ENCODE peak calls at places on chromosomes 13 and 19, in ten cellular contexts. V, B, C, Q, R, G, W, J, U and Y are unnamed samples.

GRCh38 chr19:55253842-55254624 is 4.8 kb downstream of the PPP6R1 start:
- DNase-seq in V (no peak), B (no peak), C (no peak), Q (no peak), R (no peak), G (no peak), W (peak; percentile 97), J (no peak), U (peak; percentile 28), Y (peak; percentile 72)

GRCh38 chr19:47324502-47324901 is 7.5 kb upstream of the C5AR2 start:
- DNase-seq in V (no peak), B (no peak), C (no peak), Q (no peak), R (no peak), G (no peak), W (no peak), J (no peak), U (no peak), Y (no peak)

GRCh38 chr19:51712461-51713081 is 11.2 kb downstream of the HAS1 start:
- DNase-seq in V (peak; percentile 64), B (peak; percentile 35), C (no peak), Q (peak; percentile 52), R (peak; percentile 27), G (peak; percentile 73), W (peak; percentile 77), J (peak; percentile 88), U (peak; percentile 87), Y (no peak)

GRCh38 chr13:20901668-20902437 is 693 bp downstream of the XPO4 start:
- DNase-seq in V (no peak), B (peak; percentile 13), C (peak; percentile 15), Q (peak; percentile 75), R (peak; percentile 33), G (peak; percentile 52), W (peak; percentile 58), J (peak; percentile 77), U (peak; percentile 74), Y (peak; percentile 43)

GRCh38 chr19:51079486-51080110 is 3.1 kb downstream of the KLK14 start:
- DNase-seq in V (no peak), B (no peak), C (no peak), Q (no peak), R (no peak), G (no peak), W (no peak), J (no peak), U (no peak), Y (no peak)

GRCh38 chr19:29273000-29273691 is 60.2 kb upstream of the UQCRFS1 start:
- DNase-seq in V (no peak), B (no peak), C (no peak), Q (no peak), R (no peak), G (no peak), W (no peak), J (no peak), U (no peak), Y (no peak)

GRCh38 chr13:35855531-35856019 is 275.6 kb downstream of the DCLK1 start:
- DNase-seq in V (peak; percentile 94), B (no peak), C (no peak), Q (peak; percentile 52), R (no peak), G (peak; percentile 48), W (no peak), J (peak; percentile 99), U (peak; percentile 96), Y (no peak)

GRCh38 chr13:25217023-25217909 is 45.2 kb upstream of the AMER2 start:
- DNase-seq in V (no peak), B (peak; percentile 70), C (no peak), Q (peak; percentile 70), R (peak; percentile 28), G (no peak), W (no peak), J (peak; percentile 51), U (no peak), Y (no peak)

GRCh38 chr13:94550030-94550738 is 45.8 kb downstream of the TGDS start:
- DNase-seq in V (peak; percentile 55), B (peak; percentile 52), C (no peak), Q (peak; percentile 80), R (peak; percentile 62), G (no peak), W (no peak), J (no peak), U (peak; percentile 75), Y (no peak)

GRCh38 chr19:33387351-33388230 is 14.1 kb downstream of the CEBPG start:
- DNase-seq in V (no peak), B (no peak), C (no peak), Q (no peak), R (no peak), G (no peak), W (no peak), J (no peak), U (no peak), Y (no peak)

GRCh38 chr13:21849323-21849722 is 178.4 kb downstream of the FGF9 start:
- DNase-seq in V (no peak), B (peak; percentile 43), C (peak; percentile 10), Q (peak; percentile 48), R (peak; percentile 44), G (peak; percentile 45), W (peak; percentile 39), J (peak; percentile 74), U (peak; percentile 79), Y (peak; percentile 17)

GRCh38 chr19:29372921-29373797 is 152.6 kb upstream of the VSTM2B start:
- DNase-seq in V (no peak), B (no peak), C (no peak), Q (no peak), R (no peak), G (no peak), W (no peak), J (no peak), U (no peak), Y (no peak)

GRCh38 chr19:35026418-35026817 is 3.9 kb upstream of the SCN1B start:
- DNase-seq in V (no peak), B (no peak), C (no peak), Q (no peak), R (no peak), G (no peak), W (no peak), J (no peak), U (no peak), Y (no peak)

GRCh38 chr13:30832845-30833332 is 73.2 kb upstream of the MEDAG start:
- DNase-seq in V (peak; percentile 86), B (no peak), C (no peak), Q (peak; percentile 55), R (no peak), G (peak; percentile 32), W (no peak), J (peak; percentile 54), U (peak; percentile 33), Y (no peak)
- H3K4me2 ChIP-seq in V (peak overlapping the region; percentile 66), B (no peak overlapping the region), C (no peak overlapping the region), Q (no peak overlapping the region), R (no peak overlapping the region), G (no peak overlapping the region), W (no peak overlapping the region), J (no peak overlapping the region), U (peak overlapping the region; percentile 55), Y (no peak overlapping the region)

GRCh38 chr13:112802808-112803207 is 113.0 kb downstream of the ATP11A start:
- DNase-seq in V (no peak), B (no peak), C (no peak), Q (no peak), R (no peak), G (no peak), W (no peak), J (no peak), U (no peak), Y (no peak)
- H3K4me2 ChIP-seq in V (no peak overlapping the region), B (no peak overlapping the region), C (no peak overlapping the region), Q (no peak overlapping the region), R (no peak overlapping the region), G (no peak overlapping the region), W (no peak overlapping the region), J (no peak overlapping the region), U (no peak overlapping the region), Y (no peak overlapping the region)

GRCh38 chr13:99656092-99656745 is 154.9 kb downstream of the TM9SF2 start:
- DNase-seq in V (peak; percentile 53), B (peak; percentile 67), C (peak; percentile 65), Q (peak; percentile 79), R (peak; percentile 77), G (peak; percentile 89), W (peak; percentile 45), J (peak; percentile 85), U (peak; percentile 93), Y (peak; percentile 87)
- H3K4me2 ChIP-seq in V (no peak overlapping the region), B (no peak overlapping the region), C (no peak overlapping the region), Q (peak overlapping the region; percentile 70), R (peak overlapping the region; percentile 63), G (peak overlapping the region; percentile 81), W (no peak overlapping the region), J (no peak overlapping the region), U (peak overlapping the region; percentile 67), Y (peak overlapping the region; percentile 62)

GRCh38 chr13:106373989-106374572 is 161.4 kb downstream of the EFNB2 start:
- DNase-seq in V (no peak), B (peak; percentile 73), C (no peak), Q (peak; percentile 41), R (peak; percentile 88), G (no peak), W (no peak), J (no peak), U (no peak), Y (peak; percentile 49)
- H3K4me2 ChIP-seq in V (no peak overlapping the region), B (no peak overlapping the region), C (no peak overlapping the region), Q (no peak overlapping the region), R (no peak overlapping the region), G (no peak overlapping the region), W (no peak overlapping the region), J (no peak overlapping the region), U (no peak overlapping the region), Y (peak overlapping the region; percentile 23)

GRCh38 chr19:49338023-49338677 is 2.9 kb downstream of the CD37 start:
- DNase-seq in V (no peak), B (no peak), C (no peak), Q (no peak), R (no peak), G (peak; percentile 64), W (peak; percentile 69), J (peak; percentile 69), U (peak; percentile 74), Y (no peak)

GRCh38 chr19:49336482-49337266 is 1.5 kb downstream of the CD37 start:
- DNase-seq in V (no peak), B (no peak), C (no peak), Q (no peak), R (no peak), G (no peak), W (no peak), J (no peak), U (no peak), Y (no peak)

GRCh38 chr19:49337267-49338022 is 2.2 kb downstream of the CD37 start:
- DNase-seq in V (no peak), B (no peak), C (no peak), Q (no peak), R (no peak), G (no peak), W (no peak), J (peak; percentile 19), U (peak; percentile 33), Y (no peak)

GRCh38 chr19:49335071-49335783 is at the start of gene CD37:
- DNase-seq in V (no peak), B (no peak), C (peak; percentile 49), Q (no peak), R (no peak), G (no peak), W (peak; percentile 82), J (no peak), U (no peak), Y (peak; percentile 20)

GRCh38 chr19:49335784-49336481 is 727 bp downstream of the CD37 start:
- DNase-seq in V (no peak), B (no peak), C (no peak), Q (no peak), R (no peak), G (no peak), W (peak; percentile 70), J (no peak), U (no peak), Y (no peak)
- H3K4me2 ChIP-seq in V (no peak overlapping the region), B (no peak overlapping the region), C (peak overlapping the region; percentile 77), Q (no peak overlapping the region), R (no peak overlapping the region), G (no peak overlapping the region), W (peak overlapping the region; percentile 100), J (no peak overlapping the region), U (no peak overlapping the region), Y (peak overlapping the region; percentile 27)